ENCODE peak calls at places on chromosomes 4 and X, in seven cellular contexts. F, S, N, B, W, P and D are unnamed samples.

GRCh38 chrX:103640401-103641155 is 11.8 kb downstream of the TCEAL1 start:
- DNase-seq in F (peak; percentile 71), N (no peak), S (peak; percentile 33), B (no peak), W (no peak), P (peak; percentile 32), D (peak; percentile 42)

GRCh38 chr4:26204911-26205368 is 115.9 kb upstream of the RBPJ start:
- DNase-seq in W (no peak), N (no peak), B (peak; percentile 75), P (no peak), F (no peak), S (no peak), D (no peak)

GRCh38 chr4:154954117-154954516 is 173.0 kb downstream of the RBM46 start:
- DNase-seq in B (no peak), S (no peak), P (no peak), N (no peak), F (no peak), W (no peak), D (no peak)

GRCh38 chr4:87144346-87144745 is 76.1 kb downstream of the KLHL8 start:
- DNase-seq in W (no peak), N (no peak), P (no peak), F (no peak), B (no peak), S (no peak), D (peak; percentile 36)

GRCh38 chr4:155972098-155972497 is 18.4 kb upstream of the CTSO start:
- DNase-seq in N (no peak), B (no peak), W (no peak), F (peak; percentile 44), S (peak; percentile 36), P (peak; percentile 35), D (no peak)

GRCh38 chrX:118780915-118781314 is 42.7 kb upstream of the ZCCHC12 start:
- DNase-seq in B (no peak), W (no peak), N (no peak), S (peak; percentile 2), P (no peak), F (peak; percentile 48), D (peak; percentile 10)

GRCh38 chr4:142035556-142035955 is 399.2 kb downstream of the IL15 start:
- DNase-seq in F (peak; percentile 12), N (no peak), W (no peak), S (no peak), P (no peak), B (no peak), D (peak; percentile 33)

GRCh38 chrX:132909643-132910042 is 48.8 kb downstream of the HS6ST2 start:
- DNase-seq in P (no peak), N (no peak), S (peak; percentile 51), F (peak; percentile 34), W (no peak), B (no peak), D (peak; percentile 79)

GRCh38 chr4:111433436-111433835 is 711.8 kb upstream of the FAM241A start:
- DNase-seq in N (no peak), F (peak; percentile 5), B (no peak), W (no peak), S (no peak), P (no peak), D (no peak)

GRCh38 chrX:46791927-46792825 is 33.3 kb upstream of the SLC9A7 start:
- DNase-seq in B (no peak), W (peak; percentile 65), N (peak; percentile 34), S (peak; percentile 86), P (peak; percentile 90), F (peak; percentile 89), D (peak; percentile 95)